ENCODE peak calls at places on chromosomes 4 and X, in ten cellular contexts. One of them, this sample, is unnamed.

GRCh38 chr4:153940916-153941315 is 152.0 kb upstream of the SFRP2 start:
- DNase-seq in HS-5: no peak
- DNase-seq in suprapubic skin: no peak
- DNase-seq in activated T-cell treated with anti-CD3 and anti-CD28 coated beads, Interleukin-2, amount 50 U/mL, for 72 hours: no peak
- DNase-seq in sigmoid colon: no peak
- DNase-seq in RPMI8226: no peak
- DNase-seq in smooth muscle cell of the brain vasculature: no peak
- DNase-seq in GM10248: no peak
- DNase-seq in WERI-Rb-1: peak
- DNase-seq in NCI-H460: no peak
- DNase-seq in this sample: no peak

GRCh38 chr4:6065166-6065565 is 46.9 kb upstream of the C4orf50 start:
- DNase-seq in HS-5: no peak
- DNase-seq in suprapubic skin: no peak
- DNase-seq in activated T-cell treated with anti-CD3 and anti-CD28 coated beads, Interleukin-2, amount 50 U/mL, for 72 hours: no peak
- DNase-seq in sigmoid colon: no peak
- DNase-seq in RPMI8226: no peak
- DNase-seq in smooth muscle cell of the brain vasculature: no peak
- DNase-seq in GM10248: no peak
- DNase-seq in WERI-Rb-1: no peak
- DNase-seq in NCI-H460: no peak
- DNase-seq in this sample: no peak

GRCh38 chr4:83677656-83678055 is 141.7 kb downstream of the GPAT3 start:
- DNase-seq in HS-5: no peak
- DNase-seq in suprapubic skin: no peak
- DNase-seq in activated T-cell treated with anti-CD3 and anti-CD28 coated beads, Interleukin-2, amount 50 U/mL, for 72 hours: no peak
- DNase-seq in sigmoid colon: no peak
- DNase-seq in RPMI8226: no peak
- DNase-seq in smooth muscle cell of the brain vasculature: no peak
- DNase-seq in GM10248: no peak
- DNase-seq in WERI-Rb-1: no peak
- DNase-seq in NCI-H460: no peak
- DNase-seq in this sample: no peak

GRCh38 chr4:6236816-6237390 is 32.7 kb upstream of the WFS1 start:
- DNase-seq in HS-5: no peak
- DNase-seq in suprapubic skin: peak
- DNase-seq in activated T-cell treated with anti-CD3 and anti-CD28 coated beads, Interleukin-2, amount 50 U/mL, for 72 hours: no peak
- DNase-seq in sigmoid colon: peak
- DNase-seq in RPMI8226: no peak
- DNase-seq in smooth muscle cell of the brain vasculature: no peak
- DNase-seq in GM10248: no peak
- DNase-seq in WERI-Rb-1: no peak
- DNase-seq in NCI-H460: no peak
- DNase-seq in this sample: no peak

GRCh38 chr4:113436360-113436759 is 325.2 kb downstream of the CAMK2D start:
- DNase-seq in HS-5: no peak
- DNase-seq in suprapubic skin: no peak
- DNase-seq in activated T-cell treated with anti-CD3 and anti-CD28 coated beads, Interleukin-2, amount 50 U/mL, for 72 hours: no peak
- DNase-seq in sigmoid colon: no peak
- DNase-seq in RPMI8226: no peak
- DNase-seq in smooth muscle cell of the brain vasculature: peak
- DNase-seq in GM10248: no peak
- DNase-seq in WERI-Rb-1: no peak
- DNase-seq in NCI-H460: no peak
- DNase-seq in this sample: no peak

GRCh38 chrX:95382799-95383198 is 1301.8 kb upstream of the DIAPH2 start:
- DNase-seq in HS-5: no peak
- DNase-seq in suprapubic skin: no peak
- DNase-seq in activated T-cell treated with anti-CD3 and anti-CD28 coated beads, Interleukin-2, amount 50 U/mL, for 72 hours: no peak
- DNase-seq in sigmoid colon: no peak
- DNase-seq in RPMI8226: no peak
- DNase-seq in smooth muscle cell of the brain vasculature: no peak
- DNase-seq in GM10248: no peak
- DNase-seq in WERI-Rb-1: no peak
- DNase-seq in NCI-H460: no peak
- DNase-seq in this sample: no peak

GRCh38 chr4:3318561-3319021 is 25.8 kb downstream of the RGS12 start:
- DNase-seq in HS-5: no peak
- DNase-seq in suprapubic skin: no peak
- DNase-seq in activated T-cell treated with anti-CD3 and anti-CD28 coated beads, Interleukin-2, amount 50 U/mL, for 72 hours: no peak
- DNase-seq in sigmoid colon: peak
- DNase-seq in RPMI8226: no peak
- DNase-seq in smooth muscle cell of the brain vasculature: no peak
- DNase-seq in GM10248: no peak
- DNase-seq in WERI-Rb-1: no peak
- DNase-seq in NCI-H460: no peak
- DNase-seq in this sample: no peak

GRCh38 chr4:1406416-1406945 is at the start of gene NKX1-1:
- DNase-seq in HS-5: no peak
- DNase-seq in suprapubic skin: no peak
- DNase-seq in activated T-cell treated with anti-CD3 and anti-CD28 coated beads, Interleukin-2, amount 50 U/mL, for 72 hours: no peak
- DNase-seq in sigmoid colon: no peak
- DNase-seq in RPMI8226: no peak
- DNase-seq in smooth muscle cell of the brain vasculature: no peak
- DNase-seq in GM10248: no peak
- DNase-seq in WERI-Rb-1: peak
- DNase-seq in NCI-H460: no peak
- DNase-seq in this sample: no peak

GRCh38 chr4:54586343-54586953 is 71.3 kb upstream of the KIT start:
- DNase-seq in HS-5: no peak
- DNase-seq in suprapubic skin: no peak
- DNase-seq in activated T-cell treated with anti-CD3 and anti-CD28 coated beads, Interleukin-2, amount 50 U/mL, for 72 hours: no peak
- DNase-seq in sigmoid colon: no peak
- DNase-seq in RPMI8226: no peak
- DNase-seq in smooth muscle cell of the brain vasculature: no peak
- DNase-seq in GM10248: no peak
- DNase-seq in WERI-Rb-1: no peak
- DNase-seq in NCI-H460: no peak
- DNase-seq in this sample: no peak

GRCh38 chr4:76993787-76994641 is 44.5 kb downstream of the SEPTIN11 start:
- DNase-seq in HS-5: no peak
- DNase-seq in suprapubic skin: no peak
- DNase-seq in activated T-cell treated with anti-CD3 and anti-CD28 coated beads, Interleukin-2, amount 50 U/mL, for 72 hours: peak
- DNase-seq in sigmoid colon: no peak
- DNase-seq in RPMI8226: peak
- DNase-seq in smooth muscle cell of the brain vasculature: no peak
- DNase-seq in GM10248: peak
- DNase-seq in WERI-Rb-1: no peak
- DNase-seq in NCI-H460: no peak
- DNase-seq in this sample: peak

GRCh38 chr4:140726776-140727500 is 29.2 kb downstream of the TBC1D9 start:
- DNase-seq in HS-5: no peak
- DNase-seq in suprapubic skin: no peak
- DNase-seq in activated T-cell treated with anti-CD3 and anti-CD28 coated beads, Interleukin-2, amount 50 U/mL, for 72 hours: no peak
- DNase-seq in sigmoid colon: no peak
- DNase-seq in RPMI8226: no peak
- DNase-seq in smooth muscle cell of the brain vasculature: no peak
- DNase-seq in GM10248: no peak
- DNase-seq in WERI-Rb-1: no peak
- DNase-seq in NCI-H460: peak
- DNase-seq in this sample: no peak

GRCh38 chrX:102516314-102516936 is at the start of gene TMSB15A:
- DNase-seq in HS-5: no peak
- DNase-seq in suprapubic skin: peak
- DNase-seq in activated T-cell treated with anti-CD3 and anti-CD28 coated beads, Interleukin-2, amount 50 U/mL, for 72 hours: peak
- DNase-seq in sigmoid colon: peak
- DNase-seq in RPMI8226: peak
- DNase-seq in smooth muscle cell of the brain vasculature: no peak
- DNase-seq in GM10248: peak
- DNase-seq in WERI-Rb-1: peak
- DNase-seq in NCI-H460: peak
- DNase-seq in this sample: peak

GRCh38 chr4:5143940-5144339 is 92.7 kb downstream of the STK32B start:
- DNase-seq in HS-5: no peak
- DNase-seq in suprapubic skin: no peak
- DNase-seq in activated T-cell treated with anti-CD3 and anti-CD28 coated beads, Interleukin-2, amount 50 U/mL, for 72 hours: no peak
- DNase-seq in sigmoid colon: no peak
- DNase-seq in RPMI8226: no peak
- DNase-seq in smooth muscle cell of the brain vasculature: no peak
- DNase-seq in GM10248: no peak
- DNase-seq in WERI-Rb-1: no peak
- DNase-seq in NCI-H460: no peak
- DNase-seq in this sample: no peak

GRCh38 chr4:25299476-25300203 is 12.9 kb upstream of the ZCCHC4 start:
- DNase-seq in HS-5: no peak
- DNase-seq in suprapubic skin: no peak
- DNase-seq in activated T-cell treated with anti-CD3 and anti-CD28 coated beads, Interleukin-2, amount 50 U/mL, for 72 hours: no peak
- DNase-seq in sigmoid colon: no peak
- DNase-seq in RPMI8226: no peak
- DNase-seq in smooth muscle cell of the brain vasculature: no peak
- DNase-seq in GM10248: no peak
- DNase-seq in WERI-Rb-1: no peak
- DNase-seq in NCI-H460: no peak
- DNase-seq in this sample: no peak

GRCh38 chr4:85751907-85752306 is 277.0 kb downstream of the ARHGAP24 start:
- DNase-seq in HS-5: no peak
- DNase-seq in suprapubic skin: no peak
- DNase-seq in activated T-cell treated with anti-CD3 and anti-CD28 coated beads, Interleukin-2, amount 50 U/mL, for 72 hours: no peak
- DNase-seq in sigmoid colon: no peak
- DNase-seq in RPMI8226: no peak
- DNase-seq in smooth muscle cell of the brain vasculature: no peak
- DNase-seq in GM10248: no peak
- DNase-seq in WERI-Rb-1: no peak
- DNase-seq in NCI-H460: no peak
- DNase-seq in this sample: no peak

GRCh38 chr4:29970626-29971025 is 749.5 kb upstream of the PCDH7 start:
- DNase-seq in HS-5: peak
- DNase-seq in suprapubic skin: no peak
- DNase-seq in activated T-cell treated with anti-CD3 and anti-CD28 coated beads, Interleukin-2, amount 50 U/mL, for 72 hours: no peak
- DNase-seq in sigmoid colon: no peak
- DNase-seq in RPMI8226: peak
- DNase-seq in smooth muscle cell of the brain vasculature: no peak
- DNase-seq in GM10248: no peak
- DNase-seq in WERI-Rb-1: peak
- DNase-seq in NCI-H460: peak
- DNase-seq in this sample: no peak

GRCh38 chr4:1756893-1757779 is 35.8 kb downstream of the TACC3 start:
- DNase-seq in HS-5: no peak
- DNase-seq in suprapubic skin: no peak
- DNase-seq in activated T-cell treated with anti-CD3 and anti-CD28 coated beads, Interleukin-2, amount 50 U/mL, for 72 hours: no peak
- DNase-seq in sigmoid colon: no peak
- DNase-seq in RPMI8226: no peak
- DNase-seq in smooth muscle cell of the brain vasculature: no peak
- DNase-seq in GM10248: no peak
- DNase-seq in WERI-Rb-1: no peak
- DNase-seq in NCI-H460: no peak
- DNase-seq in this sample: no peak

GRCh38 chrX:136199365-136199764 is 51.8 kb downstream of the MAP7D3 start:
- DNase-seq in HS-5: no peak
- DNase-seq in suprapubic skin: no peak
- DNase-seq in activated T-cell treated with anti-CD3 and anti-CD28 coated beads, Interleukin-2, amount 50 U/mL, for 72 hours: no peak
- DNase-seq in sigmoid colon: no peak
- DNase-seq in RPMI8226: no peak
- DNase-seq in smooth muscle cell of the brain vasculature: no peak
- DNase-seq in GM10248: no peak
- DNase-seq in WERI-Rb-1: no peak
- DNase-seq in NCI-H460: no peak
- DNase-seq in this sample: no peak

GRCh38 chrX:29257516-29257915 is 670.3 kb downstream of the IL1RAPL1 start:
- DNase-seq in HS-5: no peak
- DNase-seq in suprapubic skin: no peak
- DNase-seq in activated T-cell treated with anti-CD3 and anti-CD28 coated beads, Interleukin-2, amount 50 U/mL, for 72 hours: no peak
- DNase-seq in sigmoid colon: no peak
- DNase-seq in RPMI8226: no peak
- DNase-seq in smooth muscle cell of the brain vasculature: no peak
- DNase-seq in GM10248: no peak
- DNase-seq in WERI-Rb-1: no peak
- DNase-seq in NCI-H460: no peak
- DNase-seq in this sample: no peak

GRCh38 chr4:22019676-22020075 is 71.1 kb upstream of the KCNIP4 start:
- DNase-seq in HS-5: no peak
- DNase-seq in suprapubic skin: no peak
- DNase-seq in activated T-cell treated with anti-CD3 and anti-CD28 coated beads, Interleukin-2, amount 50 U/mL, for 72 hours: no peak
- DNase-seq in sigmoid colon: no peak
- DNase-seq in RPMI8226: no peak
- DNase-seq in smooth muscle cell of the brain vasculature: no peak
- DNase-seq in GM10248: no peak
- DNase-seq in WERI-Rb-1: no peak
- DNase-seq in NCI-H460: peak
- DNase-seq in this sample: no peak

GRCh38 chr4:4677825-4678522 is 136.1 kb upstream of the STX18 start:
- DNase-seq in HS-5: no peak
- DNase-seq in suprapubic skin: no peak
- DNase-seq in activated T-cell treated with anti-CD3 and anti-CD28 coated beads, Interleukin-2, amount 50 U/mL, for 72 hours: peak
- DNase-seq in sigmoid colon: no peak
- DNase-seq in RPMI8226: no peak
- DNase-seq in smooth muscle cell of the brain vasculature: peak
- DNase-seq in GM10248: no peak
- DNase-seq in WERI-Rb-1: peak
- DNase-seq in NCI-H460: no peak
- DNase-seq in this sample: no peak

GRCh38 chrX:24282381-24283121 is 31.3 kb downstream of the SUPT20HL2 start:
- DNase-seq in HS-5: no peak
- DNase-seq in suprapubic skin: no peak
- DNase-seq in activated T-cell treated with anti-CD3 and anti-CD28 coated beads, Interleukin-2, amount 50 U/mL, for 72 hours: no peak
- DNase-seq in sigmoid colon: peak
- DNase-seq in RPMI8226: no peak
- DNase-seq in smooth muscle cell of the brain vasculature: no peak
- DNase-seq in GM10248: no peak
- DNase-seq in WERI-Rb-1: no peak
- DNase-seq in NCI-H460: no peak
- DNase-seq in this sample: no peak

GRCh38 chrX:11137543-11138139 is 26.5 kb downstream of the HCCS start:
- DNase-seq in HS-5: peak
- DNase-seq in suprapubic skin: no peak
- DNase-seq in activated T-cell treated with anti-CD3 and anti-CD28 coated beads, Interleukin-2, amount 50 U/mL, for 72 hours: no peak
- DNase-seq in sigmoid colon: no peak
- DNase-seq in RPMI8226: peak
- DNase-seq in smooth muscle cell of the brain vasculature: peak
- DNase-seq in GM10248: peak
- DNase-seq in WERI-Rb-1: no peak
- DNase-seq in NCI-H460: peak
- DNase-seq in this sample: no peak

GRCh38 chrX:153438522-153438921 is 7.3 kb downstream of the TREX2 start:
- DNase-seq in HS-5: no peak
- DNase-seq in suprapubic skin: no peak
- DNase-seq in activated T-cell treated with anti-CD3 and anti-CD28 coated beads, Interleukin-2, amount 50 U/mL, for 72 hours: no peak
- DNase-seq in sigmoid colon: no peak
- DNase-seq in RPMI8226: peak
- DNase-seq in smooth muscle cell of the brain vasculature: peak
- DNase-seq in GM10248: no peak
- DNase-seq in WERI-Rb-1: peak
- DNase-seq in NCI-H460: no peak
- DNase-seq in this sample: no peak

GRCh38 chr4:150078041-150078995 is at the start of gene DCLK2:
- DNase-seq in HS-5: no peak
- DNase-seq in suprapubic skin: peak
- DNase-seq in activated T-cell treated with anti-CD3 and anti-CD28 coated beads, Interleukin-2, amount 50 U/mL, for 72 hours: peak
- DNase-seq in sigmoid colon: peak
- DNase-seq in RPMI8226: peak
- DNase-seq in smooth muscle cell of the brain vasculature: peak
- DNase-seq in GM10248: peak
- DNase-seq in WERI-Rb-1: peak
- DNase-seq in NCI-H460: peak
- DNase-seq in this sample: peak

GRCh38 chr4:52614241-52614640 is 44.9 kb downstream of the USP46 start:
- DNase-seq in HS-5: no peak
- DNase-seq in suprapubic skin: no peak
- DNase-seq in activated T-cell treated with anti-CD3 and anti-CD28 coated beads, Interleukin-2, amount 50 U/mL, for 72 hours: no peak
- DNase-seq in sigmoid colon: no peak
- DNase-seq in RPMI8226: no peak
- DNase-seq in smooth muscle cell of the brain vasculature: no peak
- DNase-seq in GM10248: no peak
- DNase-seq in WERI-Rb-1: no peak
- DNase-seq in NCI-H460: no peak
- DNase-seq in this sample: no peak

GRCh38 chr4:4666693-4667642 is 125.1 kb upstream of the STX18 start:
- DNase-seq in HS-5: no peak
- DNase-seq in suprapubic skin: no peak
- DNase-seq in activated T-cell treated with anti-CD3 and anti-CD28 coated beads, Interleukin-2, amount 50 U/mL, for 72 hours: no peak
- DNase-seq in sigmoid colon: no peak
- DNase-seq in RPMI8226: no peak
- DNase-seq in smooth muscle cell of the brain vasculature: no peak
- DNase-seq in GM10248: no peak
- DNase-seq in WERI-Rb-1: no peak
- DNase-seq in NCI-H460: no peak
- DNase-seq in this sample: no peak